ENCODE peak calls at places on chromosomes 5 and 9, in nine cellular contexts. P is body of pancreas, S is vagina, F is lung, X is neural crest cell, E is astrocyte of the spinal cord, G is natural killer cell, M is endothelial cell, I is PC-9. R is an unnamed sample.

GRCh38 chr9:135215571-135216161 is 128.2 kb downstream of the OLFM1 start:
- DNase-seq in P (peak; percentile 91), S (no peak), F (peak; percentile 65), X (no peak), E (no peak), G (no peak), M (no peak), I (no peak), R (no peak)

GRCh38 chr5:165457854-165458481 is 1952.5 kb downstream of the MAT2B start:
- DNase-seq in P (peak; percentile 43), S (no peak), F (no peak), X (no peak), E (peak; percentile 52), G (no peak), M (peak; percentile 33), I (no peak), R (no peak)

GRCh38 chr5:160054047-160054446 is 45.1 kb downstream of the TTC1 start:
- DNase-seq in P (no peak), S (no peak), F (no peak), X (no peak), E (peak; percentile 41), G (no peak), M (no peak), I (no peak), R (peak; percentile 7)

GRCh38 chr5:180328296-180329137 is 24.6 kb downstream of the GFPT2 start:
- DNase-seq in P (peak; percentile 84), S (no peak), F (peak; percentile 80), X (peak; percentile 74), E (peak; percentile 63), G (peak; percentile 77), M (peak; percentile 79), I (peak; percentile 55), R (peak; percentile 31)

GRCh38 chr9:3517377-3518048 is 8.3 kb downstream of the RFX3 start:
- DNase-seq in P (no peak), S (no peak), F (no peak), X (no peak), E (no peak), G (no peak), M (no peak), I (no peak), R (no peak)

GRCh38 chr5:40762716-40763115 is 7.0 kb upstream of the TTC33 start:
- DNase-seq in P (no peak), S (no peak), F (no peak), X (no peak), E (no peak), G (no peak), M (no peak), I (no peak), R (no peak)

GRCh38 chr5:66324357-66324756 is 180.3 kb downstream of the SREK1 start:
- DNase-seq in P (peak; percentile 81), S (no peak), F (no peak), X (no peak), E (no peak), G (no peak), M (no peak), I (no peak), R (no peak)

GRCh38 chr5:163459465-163459887 is 426 bp downstream of the NUDCD2 start:
- DNase-seq in P (no peak), S (no peak), F (no peak), X (no peak), E (no peak), G (no peak), M (no peak), I (no peak), R (no peak)

GRCh38 chr9:68577778-68578591 is 37.3 kb upstream of the TMEM252 start:
- DNase-seq in P (no peak), S (no peak), F (no peak), X (no peak), E (no peak), G (no peak), M (no peak), I (no peak), R (no peak)

GRCh38 chr9:94903961-94904421 is 177.5 kb downstream of the AOPEP start:
- DNase-seq in P (no peak), S (no peak), F (peak; percentile 9), X (no peak), E (no peak), G (no peak), M (no peak), I (no peak), R (peak; percentile 81)

GRCh38 chr5:181069767-181070491 is 29.9 kb downstream of the BTNL9 start:
- DNase-seq in P (no peak), S (no peak), F (no peak), X (no peak), E (no peak), G (no peak), M (no peak), I (no peak), R (peak; percentile 12)

GRCh38 chr5:10593531-10594181 is 29.8 kb downstream of the ANKRD33B start:
- DNase-seq in P (no peak), S (no peak), F (no peak), X (no peak), E (no peak), G (no peak), M (no peak), I (no peak), R (no peak)

GRCh38 chr9:113993838-113994540 is 84.1 kb downstream of the AMBP start:
- DNase-seq in P (peak; percentile 96), S (no peak), F (peak; percentile 86), X (no peak), E (peak; percentile 73), G (no peak), M (no peak), I (no peak), R (no peak)

GRCh38 chr5:59810041-59810440 is 83.5 kb downstream of the PDE4D start:
- DNase-seq in P (peak; percentile 78), S (no peak), F (peak; percentile 67), X (peak; percentile 77), E (peak; percentile 74), G (peak; percentile 51), M (peak; percentile 73), I (no peak), R (peak; percentile 44)

GRCh38 chr5:77087484-77088291 is 603 bp upstream of the ZBED3 start:
- DNase-seq in P (peak; percentile 19), S (no peak), F (peak; percentile 63), X (no peak), E (peak; percentile 82), G (no peak), M (no peak), I (no peak), R (no peak)

GRCh38 chr5:77080905-77081304 is 6.2 kb downstream of the ZBED3 start:
- DNase-seq in P (no peak), S (no peak), F (no peak), X (no peak), E (no peak), G (no peak), M (no peak), I (no peak), R (no peak)

GRCh38 chr5:77082280-77082679 is 4.8 kb downstream of the ZBED3 start:
- DNase-seq in P (no peak), S (no peak), F (no peak), X (no peak), E (no peak), G (no peak), M (no peak), I (no peak), R (no peak)

GRCh38 chr5:77083088-77083487 is 4.0 kb downstream of the ZBED3 start:
- DNase-seq in P (no peak), S (no peak), F (no peak), X (no peak), E (no peak), G (no peak), M (no peak), I (no peak), R (no peak)

DNA sequence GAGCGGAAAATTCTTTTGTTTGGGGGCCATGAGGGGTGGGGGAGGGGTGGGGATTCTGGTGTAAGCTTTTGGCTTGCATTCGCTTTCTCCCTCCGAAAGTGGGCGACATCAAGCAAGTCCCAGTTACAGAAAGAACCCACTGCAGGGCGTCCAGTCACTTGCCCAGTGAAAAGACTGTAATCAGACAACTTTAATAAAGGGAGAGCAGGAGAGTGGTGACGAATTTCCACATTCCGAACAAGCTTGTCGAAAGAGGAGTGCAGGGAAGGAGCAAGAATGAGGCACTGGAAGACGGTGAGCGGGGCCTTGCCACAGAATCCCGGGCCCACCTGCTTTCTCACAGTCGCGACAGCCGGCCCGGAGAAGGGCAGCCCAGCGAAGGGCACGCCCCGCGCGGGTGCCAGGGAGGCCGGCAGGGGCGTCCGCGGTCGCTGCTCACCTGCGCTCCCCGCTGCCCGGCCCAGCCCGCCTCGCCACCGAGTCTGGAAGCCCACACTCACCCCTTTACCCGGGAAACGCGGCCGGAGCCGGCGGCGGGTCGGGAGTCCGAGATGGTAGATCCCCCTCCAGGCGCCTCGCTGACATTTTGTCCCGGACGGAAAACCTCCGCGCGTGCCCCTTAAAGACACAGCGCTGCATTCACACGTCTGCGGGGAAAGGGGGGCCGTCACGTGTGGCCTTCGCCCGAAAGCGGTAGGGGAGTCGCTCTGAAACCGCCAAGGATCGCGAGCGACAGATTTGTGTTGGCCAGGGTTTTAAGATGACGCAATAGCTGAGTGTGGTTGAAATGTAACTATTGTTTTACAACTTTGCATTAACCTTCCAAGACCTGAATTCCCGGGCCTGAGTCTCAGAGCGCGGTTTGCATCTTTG is at the start of gene ZBED3:
- DNase-seq in P (peak; percentile 85), S (no peak), F (peak; percentile 71), X (peak; percentile 54), E (peak; percentile 89), G (peak; percentile 62), M (peak; percentile 63), I (peak; percentile 73), R (peak; percentile 70)
- TF ChIP-seq CTCF in P (peak; percentile 17), S (no peak), F (no peak), X (peak; percentile 46), E (peak; percentile 27), G (peak; percentile 26), M (peak; percentile 14), I (no peak), R (peak; percentile 38)

GRCh38 chr5:135534609-135535419 is 950 bp downstream of the NEUROG1 start:
- DNase-seq in P (no peak), S (no peak), F (no peak), X (peak; percentile 43), E (no peak), G (no peak), M (peak; percentile 46), I (no peak), R (no peak)
- TF ChIP-seq CTCF in P (no peak), S (no peak), F (no peak), X (peak; percentile 24), E (no peak), G (no peak), M (no peak), I (no peak), R (no peak)

DNA sequence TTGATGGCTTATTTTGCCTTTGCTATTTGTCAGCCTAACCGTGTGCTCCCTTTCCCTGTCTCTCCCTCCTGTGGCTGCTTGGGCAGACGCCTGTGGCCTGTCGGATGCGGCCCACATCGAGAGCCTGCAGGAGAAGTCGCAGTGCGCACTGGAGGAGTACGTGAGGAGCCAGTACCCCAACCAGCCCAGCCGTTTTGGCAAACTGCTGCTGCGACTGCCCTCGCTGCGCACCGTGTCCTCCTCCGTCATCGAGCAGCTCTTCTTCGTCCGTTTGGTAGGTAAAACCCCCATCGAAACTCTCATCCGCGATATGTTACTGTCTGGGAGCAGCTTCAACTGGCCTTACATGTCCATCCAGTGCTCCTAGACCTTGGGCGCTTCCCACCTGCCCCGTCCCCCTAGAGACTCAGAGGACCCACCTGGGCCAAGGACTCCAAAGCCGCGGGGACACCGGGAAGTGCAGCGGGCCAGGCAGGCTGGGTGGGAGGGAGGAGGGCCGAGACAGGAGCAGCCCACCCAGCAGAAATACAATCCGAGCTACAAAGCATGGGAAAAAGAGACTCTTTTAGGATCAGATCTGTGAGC is 10.5 kb downstream of the NR2F1 start:
- DNase-seq in P (no peak), S (no peak), F (no peak), X (no peak), E (peak; percentile 33), G (no peak), M (no peak), I (no peak), R (no peak)
- TF ChIP-seq CTCF in P (no peak), S (no peak), F (no peak), X (no peak), E (no peak), G (no peak), M (no peak), I (no peak), R (no peak)

GRCh38 chr9:27157736-27158135 is 48.7 kb downstream of the TEK start:
- DNase-seq in P (no peak), S (no peak), F (no peak), X (no peak), E (no peak), G (no peak), M (no peak), I (no peak), R (no peak)
- TF ChIP-seq CTCF in P (no peak), S (no peak), F (no peak), X (no peak), E (no peak), G (no peak), M (no peak), I (no peak), R (peak; percentile 8)

R was measured in HFFc6.